ENCODE peak calls at places on chromosomes 6 and 20, in four cellular contexts. J is H1, R is IMR-90, G is mesendoderm. E is an unnamed sample. For H3K4me1, the result is how much of the 10 kb centered on the place peaks cover.

GRCh38 chr6:42374027-42374669 is 77.6 kb downstream of the TRERF1 start:
- DNase-seq in J (no peak), R (no peak), G (no peak), E (no peak)

GRCh38 chr20:61134286-61135035 is 117.6 kb upstream of the CDH4 start:
- DNase-seq in J (no peak), R (no peak), G (no peak), E (no peak)

GRCh38 chr6:47016236-47016635 is 25.9 kb downstream of the ADGRF1 start:
- DNase-seq in J (no peak), R (no peak), G (peak), E (no peak)

GRCh38 chr6:28010526-28010925 is 53.5 kb downstream of the OR2B6 start:
- DNase-seq in J (no peak), R (no peak), G (no peak), E (no peak)

GRCh38 chr6:112701201-112701600 is 354.1 kb downstream of the RFPL4B start:
- DNase-seq in J (no peak), R (peak), G (peak), E (no peak)

GRCh38 chr6:38846844-38847243 is 131.7 kb downstream of the DNAH8 start:
- DNase-seq in J (no peak), R (peak), G (no peak), E (no peak)

GRCh38 chr6:2939315-2940009 is 31.9 kb downstream of the SERPINB6 start:
- DNase-seq in J (no peak), R (no peak), G (no peak), E (no peak)

GRCh38 chr20:54598351-54598750 is 123.0 kb downstream of the DOK5 start:
- DNase-seq in J (no peak), R (no peak), G (no peak), E (no peak)

GRCh38 chr6:53628354-53629119 is 37.0 kb downstream of the KLHL31 start:
- DNase-seq in J (no peak), R (peak), G (no peak), E (no peak)

GRCh38 chr6:2970753-2971419 is 481 bp downstream of the SERPINB6 start:
- DNase-seq in J (no peak), R (peak), G (peak), E (no peak)

GRCh38 chr6:154367839-154368695 is 11.5 kb upstream of the IPCEF1 start:
- DNase-seq in J (no peak), R (no peak), G (no peak), E (no peak)

GRCh38 chr20:11895832-11896484 is 21.7 kb upstream of the BTBD3 start:
- DNase-seq in J (no peak), R (peak), G (no peak), E (no peak)

GRCh38 chr6:157323924-157324276 is 581 bp upstream of the TMEM242 start:
- DNase-seq in J (no peak), R (peak), G (peak), E (peak)

GRCh38 chr20:45745015-45745414 is 22.9 kb downstream of the SPINT4 start:
- DNase-seq in J (no peak), R (no peak), G (no peak), E (no peak)

GRCh38 chr6:56380476-56380875 is 133.1 kb upstream of the COL21A1 start:
- DNase-seq in J (no peak), R (no peak), G (no peak), E (no peak)

GRCh38 chr6:11495565-11496145 is 41.9 kb upstream of the TMEM170B start:
- DNase-seq in J (no peak), R (no peak), G (no peak), E (no peak)

GRCh38 chr6:70277480-70277879 is 25.4 kb downstream of the COL9A1 start:
- DNase-seq in J (no peak), R (peak), G (no peak), E (no peak)

GRCh38 chr6:140320081-140320798 is 945.8 kb upstream of the CITED2 start:
- DNase-seq in J (no peak), R (peak), G (no peak), E (no peak)

GRCh38 chr6:158536084-158536890 is 23.6 kb upstream of the TMEM181 start:
- DNase-seq in J (no peak), R (peak), G (peak), E (peak)

GRCh38 chr6:168914070-168914469 is 339.6 kb downstream of the THBS2 start:
- DNase-seq in J (no peak), R (no peak), G (no peak), E (no peak)

GRCh38 chr6:81739230-81740195 is 13.0 kb downstream of the TENT5A start:
- DNase-seq in J (no peak), R (no peak), G (no peak), E (no peak)

GRCh38 chr6:7125290-7125689 is 17.5 kb downstream of the RREB1 start:
- DNase-seq in J (no peak), R (no peak), G (no peak), E (no peak)

GRCh38 chr20:4848041-4848440 is 126.3 kb downstream of the PRND start:
- DNase-seq in J (no peak), R (no peak), G (no peak), E (no peak)

GRCh38 chr20:23060629-23061028 is 11.2 kb upstream of the THBD start:
- DNase-seq in J (no peak), R (no peak), G (no peak), E (no peak)

GRCh38 chr6:107578642-107579332 is 88.9 kb downstream of the SOBP start:
- DNase-seq in J (no peak), R (no peak), G (peak), E (peak)

GRCh38 chr6:40358473-40359460 is 228.4 kb downstream of the LRFN2 start:
- DNase-seq in J (no peak), R (no peak), G (peak), E (peak)

GRCh38 chr6:108655840-108656650 is 95.3 kb downstream of the FOXO3 start:
- DNase-seq in J (no peak), R (peak), G (no peak), E (no peak)

GRCh38 chr6:38034269-38034914 is 214.9 kb downstream of the ZFAND3 start:
- DNase-seq in J (no peak), R (peak), G (peak), E (no peak)

GRCh38 chr20:46151936-46152335 is 33.8 kb downstream of the CD40 start:
- DNase-seq in J (no peak), R (no peak), G (peak), E (peak)

GRCh38 chr6:121849477-121849876 is 414.0 kb downstream of the GJA1 start:
- DNase-seq in J (peak), R (peak), G (peak), E (peak)

GRCh38 chr20:52830598-52830997 is 141.6 kb upstream of the TSHZ2 start:
- DNase-seq in J (no peak), R (no peak), G (no peak), E (no peak)

GRCh38 chr6:68778356-68779020 is 143.4 kb downstream of the ADGRB3 start:
- DNase-seq in J (peak), R (peak), G (peak), E (peak)

GRCh38 chr6:160462551-160463109 is 114.5 kb downstream of the SLC22A3 start:
- DNase-seq in J (no peak), R (peak), G (no peak), E (no peak)

GRCh38 chr6:116105247-116105646 is 4.6 kb downstream of the NT5DC1 start:
- DNase-seq in J (no peak), R (no peak), G (no peak), E (no peak)

GRCh38 chr20:54525906-54526596 is 50.7 kb downstream of the DOK5 start:
- DNase-seq in J (no peak), R (no peak), G (peak), E (no peak)

GRCh38 chr20:63127700-63128364 is 88.1 kb downstream of the YTHDF1 start:
- DNase-seq in J (no peak), R (no peak), G (no peak), E (no peak)

GRCh38 chr6:16316741-16317251 is 78.4 kb downstream of the GMPR start:
- DNase-seq in J (no peak), R (peak), G (peak), E (peak)

GRCh38 chr20:35560541-35560940 is 18.7 kb downstream of the ERGIC3 start:
- DNase-seq in J (no peak), R (no peak), G (no peak), E (no peak)

GRCh38 chr6:45047573-45047972 is 280.6 kb upstream of the RUNX2 start:
- DNase-seq in J (no peak), R (no peak), G (no peak), E (no peak)

GRCh38 chr6:45044510-45045252 is 283.4 kb upstream of the RUNX2 start:
- DNase-seq in J (no peak), R (no peak), G (no peak), E (no peak)

GRCh38 chr6:45045253-45045601 is 282.9 kb upstream of the RUNX2 start:
- DNase-seq in J (no peak), R (no peak), G (no peak), E (no peak)

GRCh38 chr6:45052325-45052724 is 275.8 kb upstream of the RUNX2 start:
- DNase-seq in J (no peak), R (no peak), G (no peak), E (no peak)

DNA sequence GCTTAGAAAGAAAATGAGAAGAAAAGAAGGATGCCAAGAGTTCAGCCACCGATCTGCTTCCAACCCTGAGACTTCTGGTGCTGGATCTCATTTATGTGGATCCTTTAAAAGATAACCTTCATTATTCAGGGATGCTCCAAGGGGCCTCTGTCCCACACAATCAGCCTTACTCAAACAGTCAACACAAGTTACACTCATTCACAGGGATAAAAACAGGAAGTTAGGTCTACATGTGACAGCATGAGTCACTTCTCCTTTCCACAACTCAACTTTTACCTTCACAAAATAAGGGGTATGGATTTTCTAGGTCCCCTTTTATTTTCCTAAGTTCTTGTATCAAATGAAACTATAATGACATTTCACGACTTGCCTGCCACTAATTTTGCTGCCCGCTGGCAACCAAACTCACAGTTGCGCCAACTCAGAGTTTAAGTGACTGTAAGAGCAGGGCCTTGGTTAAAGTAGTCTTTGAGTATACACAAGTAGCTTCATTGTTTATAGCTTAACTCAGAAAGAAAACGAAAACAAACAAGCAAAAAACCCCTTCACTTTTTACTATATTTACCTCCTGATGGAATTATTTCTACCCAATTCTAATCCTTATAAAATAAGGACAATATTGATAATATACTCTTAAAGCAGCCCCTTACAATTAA is 278.8 kb upstream of the RUNX2 start:
- DNase-seq in J (no peak), R (peak), G (peak), E (no peak)
- H4K5ac ChIP-seq in J (no peak), R (no peak), G (no peak), E (no peak)

GRCh38 chr20:59577809-59578601 is 26.3 kb upstream of the PHACTR3 start:
- DNase-seq in J (no peak), R (no peak), G (no peak), E (no peak)
- H3K4me1 ChIP-seq in J (under half), R (under half), G (under half), E (under half)

GRCh38 chr20:32641464-32641863 is 32.3 kb downstream of the C20orf203 start:
- DNase-seq in J (no peak), R (no peak), G (no peak), E (no peak)
- H4K5ac ChIP-seq in J (no peak), R (no peak), G (no peak), E (no peak)

DNA sequence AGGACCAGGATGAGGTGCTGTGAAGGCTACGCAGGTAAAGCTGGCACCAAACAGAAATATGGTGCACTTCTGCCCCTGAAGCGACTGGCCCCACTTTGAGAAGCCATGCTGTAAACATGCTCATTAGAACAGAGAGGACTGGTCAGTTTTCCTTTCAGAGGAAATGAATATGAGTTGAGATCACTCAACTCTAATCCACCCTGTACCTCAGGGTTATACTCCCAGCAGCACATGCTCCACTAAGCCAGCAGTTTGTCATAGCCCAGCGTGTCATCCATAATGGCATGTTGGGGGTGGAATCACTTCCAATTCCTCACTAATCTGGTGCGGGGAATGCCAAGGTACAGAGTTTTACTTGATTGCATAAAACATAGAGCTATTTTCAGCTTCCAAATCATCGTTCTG is 98.1 kb downstream of the HIVEP2 start:
- DNase-seq in J (no peak), R (peak), G (peak), E (no peak)
- H3K4me1 ChIP-seq in J (under half), R (under half), G (under half), E (under half)

E was measured in H9.